ENCODE peak calls at places on chromosome 16, in eight cellular contexts. C, P, K, L, J, A, Q and H are unnamed samples.

GRCh38 chr16:28175715-28176114 is 36.0 kb downstream of the XPO6 start:
- DNase-seq in C (no peak), P (no peak), K (no peak), L (no peak), J (no peak), A (no peak), Q (no peak), H (no peak)

GRCh38 chr16:67552476-67552875 is 9.8 kb upstream of the CTCF start:
- DNase-seq in C (no peak), P (no peak), K (no peak), L (no peak), J (no peak), A (no peak), Q (no peak), H (no peak)

GRCh38 chr16:79155904-79156303 is 444.6 kb downstream of the MAF start:
- DNase-seq in C (no peak), P (no peak), K (no peak), L (no peak), J (no peak), A (no peak), Q (no peak), H (no peak)

GRCh38 chr16:73878616-73879015 is 418.0 kb upstream of the PSMD7 start:
- DNase-seq in C (no peak), P (peak), K (peak), L (peak), J (no peak), A (peak), Q (no peak), H (no peak)

GRCh38 chr16:30965436-30965835 is 7.9 kb downstream of the SETD1A start:
- DNase-seq in C (no peak), P (no peak), K (no peak), L (no peak), J (no peak), A (no peak), Q (no peak), H (no peak)

GRCh38 chr16:19861811-19862327 is 22.8 kb downstream of the GPRC5B start:
- DNase-seq in C (no peak), P (no peak), K (no peak), L (no peak), J (no peak), A (no peak), Q (no peak), H (no peak)

GRCh38 chr16:11128211-11129123 is 127.5 kb downstream of the SOCS1 start:
- DNase-seq in C (no peak), P (peak), K (no peak), L (no peak), J (no peak), A (no peak), Q (no peak), H (no peak)

GRCh38 chr16:68096491-68096890 is 11.3 kb downstream of the NFATC3 start:
- DNase-seq in C (no peak), P (no peak), K (no peak), L (no peak), J (no peak), A (no peak), Q (no peak), H (no peak)

GRCh38 chr16:89352091-89352681 is 134.7 kb downstream of the ZNF778 start:
- DNase-seq in C (no peak), P (no peak), K (no peak), L (no peak), J (no peak), A (no peak), Q (no peak), H (no peak)

GRCh38 chr16:56518435-56518834 is 1.4 kb downstream of the BBS2 start:
- DNase-seq in C (no peak), P (no peak), K (no peak), L (no peak), J (no peak), A (no peak), Q (no peak), H (no peak)

GRCh38 chr16:69934044-69934443 is 17.1 kb upstream of the CLEC18A start:
- DNase-seq in C (no peak), P (no peak), K (no peak), L (no peak), J (no peak), A (no peak), Q (no peak), H (peak)

GRCh38 chr16:11155284-11155806 is 100.7 kb downstream of the SOCS1 start:
- DNase-seq in C (no peak), P (peak), K (no peak), L (no peak), J (no peak), A (no peak), Q (no peak), H (no peak)